ENCODE peak calls at places on chromosome 17, in eight cellular contexts. T, Q, J, U, A, D, X and O are unnamed samples.

GRCh38 chr17:83175551-83176271 is 96.3 kb downstream of the METRNL start:
- DNase-seq in T (no peak), Q (no peak), J (peak), U (no peak), A (no peak), D (no peak), X (no peak), O (no peak)

GRCh38 chr17:7213895-7214299 is 5.7 kb downstream of the DLG4 start:
- DNase-seq in T (peak), Q (peak), J (no peak), U (peak), A (no peak), D (peak), X (peak), O (peak)

GRCh38 chr17:13883659-13884058 is 185.6 kb upstream of the COX10 start:
- DNase-seq in T (no peak), Q (no peak), J (no peak), U (no peak), A (no peak), D (no peak), X (no peak), O (no peak)

GRCh38 chr17:83062818-83063671 is 16.4 kb upstream of the METRNL start:
- DNase-seq in T (no peak), Q (peak), J (peak), U (peak), A (no peak), D (no peak), X (no peak), O (no peak)

GRCh38 chr17:44546711-44547606 is 10.3 kb upstream of the FZD2 start:
- DNase-seq in T (no peak), Q (no peak), J (no peak), U (no peak), A (no peak), D (no peak), X (no peak), O (no peak)

GRCh38 chr17:81890447-81891302 is 711 bp downstream of the ALYREF start:
- DNase-seq in T (peak), Q (no peak), J (no peak), U (peak), A (no peak), D (peak), X (no peak), O (no peak)

GRCh38 chr17:81426676-81427445 is 31.6 kb downstream of the BAHCC1 start:
- DNase-seq in T (no peak), Q (no peak), J (no peak), U (peak), A (no peak), D (no peak), X (peak), O (no peak)

GRCh38 chr17:76014925-76015261 is 12.2 kb downstream of the EVPL start:
- DNase-seq in T (no peak), Q (no peak), J (no peak), U (peak), A (no peak), D (no peak), X (no peak), O (no peak)

GRCh38 chr17:63947711-63948330 is 15.7 kb upstream of the CD79B start:
- DNase-seq in T (no peak), Q (no peak), J (no peak), U (no peak), A (no peak), D (no peak), X (no peak), O (no peak)

GRCh38 chr17:14143678-14144077 is 74.4 kb downstream of the COX10 start:
- DNase-seq in T (no peak), Q (no peak), J (no peak), U (no peak), A (no peak), D (no peak), X (no peak), O (no peak)

GRCh38 chr17:142102-142661 is 4.8 kb downstream of the SCGB1C2 start:
- DNase-seq in T (peak), Q (no peak), J (peak), U (peak), A (no peak), D (peak), X (no peak), O (no peak)